ENCODE peak calls at places on chromosomes 4 and X, in four cellular contexts. One of them, this sample, is unnamed.

GRCh38 chr4:141134051-141134450 is 782 bp upstream of the RNF150 start:
- DNase-seq in stimulated activated CD4-positive, alpha-beta T cell treated with anti-CD3 and anti-CD28 coated beads, Interleukin-4, amount 100 ng/mL, for 1 hour: no peak
- DNase-seq in T-helper 2 cell: no peak
- DNase-seq in ELR: peak; percentile 27
- DNase-seq in this sample: no peak

GRCh38 chr4:56787380-56787779 is 34.1 kb downstream of the SPINK2 start:
- DNase-seq in ELR: no peak
- DNase-seq in stimulated activated CD4-positive, alpha-beta T cell treated with anti-CD3 and anti-CD28 coated beads, Interleukin-4, amount 100 ng/mL, for 1 hour: no peak
- DNase-seq in T-helper 2 cell: no peak
- DNase-seq in this sample: no peak

GRCh38 chr4:116501954-116502353 is 583.4 kb downstream of the TRAM1L1 start:
- DNase-seq in ELR: peak; percentile 34
- DNase-seq in stimulated activated CD4-positive, alpha-beta T cell treated with anti-CD3 and anti-CD28 coated beads, Interleukin-4, amount 100 ng/mL, for 1 hour: no peak
- DNase-seq in T-helper 2 cell: no peak
- DNase-seq in this sample: no peak

GRCh38 chr4:8192748-8193738 is 6.0 kb upstream of the SH3TC1 start:
- DNase-seq in ELR: peak; percentile 46
- DNase-seq in T-helper 2 cell: no peak
- DNase-seq in stimulated activated CD4-positive, alpha-beta T cell treated with anti-CD3 and anti-CD28 coated beads, Interleukin-4, amount 100 ng/mL, for 1 hour: no peak
- DNase-seq in this sample: peak; percentile 33

GRCh38 chrX:64202808-64203320 is 2.6 kb downstream of the AMER1 start:
- DNase-seq in T-helper 2 cell: no peak
- DNase-seq in stimulated activated CD4-positive, alpha-beta T cell treated with anti-CD3 and anti-CD28 coated beads, Interleukin-4, amount 100 ng/mL, for 1 hour: no peak
- DNase-seq in ELR: no peak
- DNase-seq in this sample: no peak

GRCh38 chrX:70477734-70478075 is 33.1 kb downstream of the DLG3 start:
- DNase-seq in stimulated activated CD4-positive, alpha-beta T cell treated with anti-CD3 and anti-CD28 coated beads, Interleukin-4, amount 100 ng/mL, for 1 hour: no peak
- DNase-seq in ELR: no peak
- DNase-seq in T-helper 2 cell: no peak
- DNase-seq in this sample: no peak

GRCh38 chr4:78560296-78560963 is 8.9 kb downstream of the ANXA3 start:
- DNase-seq in ELR: peak; percentile 87
- DNase-seq in stimulated activated CD4-positive, alpha-beta T cell treated with anti-CD3 and anti-CD28 coated beads, Interleukin-4, amount 100 ng/mL, for 1 hour: no peak
- DNase-seq in T-helper 2 cell: no peak
- DNase-seq in this sample: no peak

GRCh38 chr4:6242271-6243029 is 27.2 kb upstream of the WFS1 start:
- DNase-seq in ELR: no peak
- DNase-seq in T-helper 2 cell: no peak
- DNase-seq in stimulated activated CD4-positive, alpha-beta T cell treated with anti-CD3 and anti-CD28 coated beads, Interleukin-4, amount 100 ng/mL, for 1 hour: no peak
- DNase-seq in this sample: no peak

GRCh38 chrX:133937022-133937421 is 48.4 kb downstream of the GPC3 start:
- DNase-seq in stimulated activated CD4-positive, alpha-beta T cell treated with anti-CD3 and anti-CD28 coated beads, Interleukin-4, amount 100 ng/mL, for 1 hour: no peak
- DNase-seq in ELR: no peak
- DNase-seq in T-helper 2 cell: no peak
- DNase-seq in this sample: no peak

GRCh38 chr4:39698424-39699009 is 581 bp downstream of the UBE2K start:
- DNase-seq in ELR: peak; percentile 58
- DNase-seq in stimulated activated CD4-positive, alpha-beta T cell treated with anti-CD3 and anti-CD28 coated beads, Interleukin-4, amount 100 ng/mL, for 1 hour: peak; percentile 50
- DNase-seq in T-helper 2 cell: no peak
- DNase-seq in this sample: no peak

This sample was measured in naive thymus-derived CD4-positive, alpha-beta T cell.